ENCODE peak calls at places on chromosomes 5 and 9, in five cellular contexts. Q, P, B, G and Y are unnamed samples.

GRCh38 chr9:132903574-132904495 is 25.1 kb downstream of the SPACA9 start:
- DNase-seq in P (no peak), Q (no peak), G (no peak), B (no peak), Y (no peak)

GRCh38 chr5:132483661-132484385 is 6.8 kb downstream of the IRF1 start:
- DNase-seq in B (no peak), G (no peak), Q (no peak), P (peak; percentile 74), Y (no peak)

GRCh38 chr5:9166202-9167147 is 379.4 kb downstream of the SEMA5A start:
- DNase-seq in Q (no peak), B (no peak), P (no peak), G (no peak), Y (no peak)

GRCh38 chr5:155004138-155004744 is 9.3 kb upstream of the KIF4B start:
- DNase-seq in G (no peak), Q (no peak), P (no peak), B (no peak), Y (peak; percentile 39)

GRCh38 chr5:58071566-58071965 is 388.3 kb downstream of the PLK2 start:
- DNase-seq in Q (no peak), B (no peak), P (no peak), G (no peak), Y (no peak)

GRCh38 chr5:59218424-59219045 is 635.7 kb downstream of the RAB3C start:
- DNase-seq in G (no peak), Q (no peak), B (no peak), P (no peak), Y (peak; percentile 45)

GRCh38 chr5:71475788-71476384 is 20.4 kb downstream of the BDP1 start:
- DNase-seq in G (no peak), Q (no peak), B (peak; percentile 64), P (no peak), Y (no peak)

GRCh38 chr9:34540826-34541225 is 18.0 kb upstream of the ENHO start:
- DNase-seq in P (no peak), Q (no peak), G (no peak), B (no peak), Y (no peak)

GRCh38 chr5:9466677-9467076 is 79.2 kb downstream of the SEMA5A start:
- DNase-seq in G (no peak), P (no peak), B (no peak), Q (no peak), Y (no peak)

GRCh38 chr5:136328097-136328496 is 37.2 kb downstream of the TRPC7 start:
- DNase-seq in G (no peak), Q (no peak), B (no peak), P (no peak), Y (no peak)

GRCh38 chr5:1494780-1495524 is 28.8 kb downstream of the LPCAT1 start:
- DNase-seq in Q (peak; percentile 52), G (no peak), B (no peak), P (peak; percentile 97), Y (no peak)

GRCh38 chr5:17314907-17315471 is 97.6 kb downstream of the BASP1 start:
- DNase-seq in G (no peak), B (no peak), P (no peak), Q (no peak), Y (no peak)

GRCh38 chr9:114001794-114002261 is 76.3 kb downstream of the AMBP start:
- DNase-seq in B (no peak), Q (peak; percentile 11), G (no peak), P (peak; percentile 51), Y (no peak)

GRCh38 chr5:52864884-52865283 is 77.2 kb downstream of the ITGA1 start:
- DNase-seq in Q (no peak), B (no peak), P (no peak), G (no peak), Y (no peak)

GRCh38 chr5:134534058-134534725 is 8.7 kb downstream of the JADE2 start:
- DNase-seq in P (no peak), B (no peak), Q (no peak), G (no peak), Y (no peak)

GRCh38 chr5:60549841-60550240 is 150.1 kb downstream of the DEPDC1B start:
- DNase-seq in B (no peak), Q (no peak), P (no peak), G (no peak), Y (no peak)

GRCh38 chr5:5424736-5425135 is 2.3 kb downstream of the ICE1 start:
- DNase-seq in P (no peak), G (no peak), B (no peak), Q (no peak), Y (no peak)

GRCh38 chr9:22169243-22169642 is 160.1 kb upstream of the CDKN2B start:
- DNase-seq in Q (no peak), P (no peak), B (no peak), G (no peak), Y (peak; percentile 48)

GRCh38 chr9:96048116-96048953 is 172.8 kb downstream of the ERCC6L2 start:
- DNase-seq in B (no peak), P (peak; percentile 50), Q (peak; percentile 51), G (peak; percentile 40), Y (peak; percentile 95)

GRCh38 chr9:115289757-115290208 is 171.8 kb upstream of the TNC start:
- DNase-seq in G (no peak), Q (no peak), P (no peak), B (no peak), Y (peak; percentile 92)

GRCh38 chr9:126397056-126397455 is 70.4 kb downstream of the MVB12B start:
- DNase-seq in Q (no peak), B (peak; percentile 10), G (no peak), P (no peak), Y (peak; percentile 90)

GRCh38 chr9:36082928-36083327 is 46.2 kb downstream of the RECK start:
- DNase-seq in G (no peak), Q (no peak), P (no peak), B (no peak), Y (no peak)

GRCh38 chr9:86903461-86904010 is 43.8 kb downstream of the GAS1 start:
- DNase-seq in P (no peak), Q (no peak), B (no peak), G (no peak), Y (peak; percentile 93)

GRCh38 chr5:66329078-66329477 is 185.0 kb downstream of the SREK1 start:
- DNase-seq in Q (no peak), B (no peak), G (no peak), P (no peak), Y (no peak)

GRCh38 chr5:157312492-157312891 is 46.6 kb downstream of the CYFIP2 start:
- DNase-seq in G (peak; percentile 57), B (peak; percentile 87), P (no peak), Q (no peak), Y (no peak)

GRCh38 chr9:20941177-20941690 is 90.2 kb downstream of the HACD4 start:
- DNase-seq in B (peak; percentile 48), P (no peak), Q (peak; percentile 30), G (peak; percentile 63), Y (peak; percentile 48)

GRCh38 chr5:132461235-132461634 is 29.3 kb downstream of the IRF1 start:
- DNase-seq in B (no peak), Q (no peak), G (no peak), P (no peak), Y (no peak)

GRCh38 chr5:168314735-168315411 is 23.4 kb downstream of the WWC1 start:
- DNase-seq in Q (peak; percentile 91), G (peak; percentile 90), P (peak; percentile 59), B (peak; percentile 76), Y (no peak)

GRCh38 chr5:163869611-163870010 is 364.2 kb downstream of the MAT2B start:
- DNase-seq in Q (no peak), G (no peak), B (no peak), P (no peak), Y (no peak)

GRCh38 chr5:163867324-163867723 is 361.9 kb downstream of the MAT2B start:
- DNase-seq in P (no peak), B (no peak), Q (no peak), G (no peak), Y (no peak)

GRCh38 chr5:163867738-163868137 is 362.3 kb downstream of the MAT2B start:
- DNase-seq in G (no peak), Q (no peak), P (no peak), B (no peak), Y (no peak)
- H3K27ac ChIP-seq in G (no peak overlapping the region), Q (no peak overlapping the region), P (no peak overlapping the region), B (no peak overlapping the region), Y (no peak overlapping the region)

DNA sequence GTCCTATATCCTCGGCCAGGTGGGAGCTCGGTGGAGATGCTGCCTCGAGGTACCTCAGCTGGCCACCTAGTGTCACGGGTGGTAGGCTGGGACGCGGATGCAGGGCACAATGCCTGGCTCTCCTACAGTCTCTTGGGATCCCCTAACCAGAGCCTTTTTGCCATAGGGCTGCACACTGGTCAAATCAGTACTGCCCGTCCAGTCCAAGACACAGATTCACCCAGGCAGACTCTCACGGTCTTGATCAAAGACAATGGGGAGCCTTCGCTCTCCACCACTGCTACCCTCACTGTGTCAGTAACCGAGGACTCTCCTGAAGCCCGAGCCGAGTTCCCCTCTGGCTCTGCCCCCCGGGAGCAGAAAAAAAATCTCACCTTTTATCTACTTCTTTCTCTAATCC is 2.0 kb downstream of the PCDHGC3 start:
- DNase-seq in Q (no peak), G (no peak), B (no peak), P (no peak), Y (no peak)
- H3K4me1 ChIP-seq in Q (no peaks in the 10 kb centered on the region), G (peaks cover 35% of the 10 kb centered on the region), B (no peaks in the 10 kb centered on the region), P (peaks cover 23% of the 10 kb centered on the region), Y (peaks cover 17% of the 10 kb centered on the region)

GRCh38 chr5:105828855-105829254 is 1841.9 kb downstream of the EFNA5 start:
- DNase-seq in Q (no peak), G (no peak), B (no peak), P (no peak), Y (no peak)
- H3K27ac ChIP-seq in Q (no peak overlapping the region), G (no peak overlapping the region), B (no peak overlapping the region), P (no peak overlapping the region), Y (no peak overlapping the region)

DNA sequence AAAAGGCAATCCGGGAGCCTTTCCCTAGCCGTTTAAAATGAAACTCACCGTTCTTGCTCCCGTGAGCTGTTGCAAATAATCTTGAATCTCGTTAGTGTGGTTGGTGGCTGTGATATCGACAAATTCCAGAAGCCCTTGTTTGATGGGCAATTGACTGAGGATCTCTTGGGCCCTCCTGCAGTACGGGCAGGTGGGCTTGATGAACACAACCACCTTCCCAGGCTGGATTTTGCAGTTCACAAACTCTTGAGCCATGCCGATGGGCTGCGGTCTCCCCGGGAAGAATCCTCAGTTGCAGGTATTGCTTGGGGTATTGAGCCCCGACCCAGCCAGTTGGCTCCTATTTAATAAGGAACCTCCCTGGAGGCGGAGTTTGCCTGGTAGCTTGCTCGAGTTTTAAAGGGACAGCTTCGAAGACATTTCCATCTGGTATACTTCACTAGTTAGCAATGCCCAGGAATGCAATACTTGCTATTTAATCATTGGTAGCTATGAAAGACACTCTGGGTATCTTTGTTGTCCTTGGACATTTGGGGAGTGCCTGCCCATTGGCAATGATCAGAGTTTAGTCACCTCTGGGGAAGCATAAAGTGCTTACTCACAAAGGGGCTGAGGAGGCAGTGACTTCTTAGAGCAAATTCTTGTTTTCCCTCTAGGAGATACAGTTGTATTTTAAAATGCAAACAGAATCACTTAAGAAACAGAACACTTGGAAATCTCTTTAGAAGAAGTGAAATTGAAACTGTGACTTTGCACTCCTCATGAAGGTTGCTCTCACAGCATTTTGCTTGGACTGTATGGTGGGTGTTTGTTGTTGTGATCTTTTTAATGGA is at the start of gene GLRX:
- DNase-seq in P (peak; percentile 86), B (peak; percentile 88), Q (peak; percentile 75), G (peak; percentile 82), Y (peak; percentile 79)
- H3K4me1 ChIP-seq in P (peaks cover 49% of the 10 kb centered on the region), B (peaks cover 55% of the 10 kb centered on the region), Q (peaks cover 9% of the 10 kb centered on the region), G (peaks cover 38% of the 10 kb centered on the region), Y (peaks cover 31% of the 10 kb centered on the region)

GRCh38 chr5:171484460-171484899 is 65.0 kb downstream of the FGF18 start:
- DNase-seq in P (no peak), Q (no peak), G (no peak), B (peak; percentile 73), Y (peak; percentile 53)
- H3K27ac ChIP-seq in P (no peak overlapping the region), Q (no peak overlapping the region), G (no peak overlapping the region), B (no peak overlapping the region), Y (no peak overlapping the region)